ENCODE peak calls at places on chromosomes 1 and 21, in five cellular contexts. C, S, I, T and N are unnamed samples.

GRCh38 chr1:231512147-231512698 is 16.2 kb upstream of the TSNAX start:
- DNase-seq in C (no peak), S (peak), I (no peak), T (peak), N (no peak)

GRCh38 chr1:177913762-177914540 is 55.9 kb downstream of the SEC16B start:
- DNase-seq in C (no peak), S (peak), I (no peak), T (peak), N (no peak)

GRCh38 chr1:212656730-212657129 is 42.9 kb downstream of the BATF3 start:
- DNase-seq in C (no peak), S (no peak), I (no peak), T (no peak), N (no peak)

GRCh38 chr1:150066838-150067183 is 765 bp upstream of the VPS45 start:
- DNase-seq in C (no peak), S (no peak), I (no peak), T (no peak), N (peak)

GRCh38 chr1:28171246-28171645 is 5.2 kb downstream of the PTAFR start:
- DNase-seq in C (no peak), S (no peak), I (no peak), T (no peak), N (no peak)

GRCh38 chr1:201191723-201192477 is 1.3 kb downstream of the IGFN1 start:
- DNase-seq in C (peak), S (peak), I (no peak), T (peak), N (no peak)

GRCh38 chr1:10646347-10646861 is 150.0 kb downstream of the CASZ1 start:
- DNase-seq in C (no peak), S (peak), I (no peak), T (peak), N (no peak)

GRCh38 chr1:242412921-242413320 is 111.6 kb downstream of the PLD5 start:
- DNase-seq in C (no peak), S (no peak), I (no peak), T (no peak), N (no peak)

GRCh38 chr21:43340491-43341348 is 86.2 kb downstream of the SIK1 start:
- DNase-seq in C (no peak), S (peak), I (no peak), T (peak), N (no peak)

GRCh38 chr1:3011631-3012510 is 9.4 kb upstream of the ACTRT2 start:
- DNase-seq in C (no peak), S (peak), I (no peak), T (no peak), N (peak)